ENCODE peak calls at places on chromosome 3, in ten cellular contexts. I is NCI-H446 treated with DMSO at 0.1 percent for 48 hours; L is mesenchymal stem cell; O is AG09319; H is EL; G is stimulated activated CD4-positive, alpha-beta T cell treated with anti-CD3 and anti-CD28 coated beads, Interleukin-4, amount 100 ng/mL, for 24 hours; J is hepatic stellate cell; B is cardiac muscle cell; F is KG1; D is germinal center. V is an unnamed sample.

GRCh38 chr3:185029071-185029470 is 123.8 kb downstream of the C3orf70 start:
- DNase-seq in I (peak), L (no peak), O (no peak), H (no peak), G (no peak), J (no peak), B (no peak), F (no peak), D (no peak), V (no peak)

GRCh38 chr3:108312656-108313055 is 16.3 kb downstream of the HHLA2 start:
- DNase-seq in I (no peak), L (no peak), O (no peak), H (peak), G (no peak), J (no peak), B (peak), F (no peak), D (no peak), V (no peak)

GRCh38 chr3:63937661-63938651 is 25.8 kb upstream of the SCAANT1 start:
- DNase-seq in I (no peak), L (no peak), O (no peak), H (no peak), G (no peak), J (no peak), B (no peak), F (no peak), D (no peak), V (no peak)

GRCh38 chr3:30770387-30770786 is 124.1 kb downstream of the GADL1 start:
- DNase-seq in I (no peak), L (peak), O (peak), H (peak), G (no peak), J (peak), B (peak), F (no peak), D (no peak), V (no peak)

GRCh38 chr3:194401346-194401745 is 2.3 kb upstream of the GP5 start:
- DNase-seq in I (no peak), L (no peak), O (no peak), H (no peak), G (no peak), J (no peak), B (no peak), F (no peak), D (no peak), V (no peak)

GRCh38 chr3:90007786-90008499 is 900.5 kb downstream of the EPHA3 start:
- DNase-seq in I (peak), L (peak), O (no peak), H (no peak), G (no peak), J (no peak), B (peak), F (no peak), D (no peak), V (no peak)

GRCh38 chr3:63264716-63265115 is 13.4 kb upstream of the SYNPR start:
- DNase-seq in I (no peak), L (no peak), O (no peak), H (no peak), G (no peak), J (no peak), B (no peak), F (no peak), D (no peak), V (no peak)

GRCh38 chr3:138051946-138052802 is 42.2 kb downstream of the CLDN18 start:
- DNase-seq in I (no peak), L (peak), O (peak), H (peak), G (no peak), J (no peak), B (peak), F (peak), D (no peak), V (no peak)

GRCh38 chr3:186687120-186687651 is 21.4 kb downstream of the HRG start:
- DNase-seq in I (no peak), L (no peak), O (no peak), H (no peak), G (no peak), J (no peak), B (no peak), F (no peak), D (no peak), V (no peak)

GRCh38 chr3:124291008-124291407 is 299.1 kb upstream of the ROPN1 start:
- DNase-seq in I (no peak), L (no peak), O (no peak), H (no peak), G (no peak), J (no peak), B (no peak), F (no peak), D (no peak), V (no peak)

GRCh38 chr3:196636369-196637349 is 2.8 kb upstream of the NRROS start:
- DNase-seq in I (no peak), L (no peak), O (no peak), H (peak), G (no peak), J (no peak), B (no peak), F (peak), D (no peak), V (no peak)

GRCh38 chr3:137852511-137852910 is 88.4 kb downstream of the SOX14 start:
- DNase-seq in I (no peak), L (no peak), O (no peak), H (no peak), G (no peak), J (no peak), B (no peak), F (no peak), D (no peak), V (no peak)

GRCh38 chr3:52848617-52849016 is 13.8 kb upstream of the MUSTN1 start:
- DNase-seq in I (no peak), L (peak), O (no peak), H (peak), G (no peak), J (peak), B (peak), F (no peak), D (no peak), V (no peak)

GRCh38 chr3:39138804-39139415 is 14.5 kb downstream of the CSRNP1 start:
- DNase-seq in I (no peak), L (no peak), O (no peak), H (no peak), G (no peak), J (no peak), B (peak), F (no peak), D (no peak), V (no peak)

GRCh38 chr3:100756441-100756840 is 47.1 kb downstream of the TFG start:
- DNase-seq in I (no peak), L (no peak), O (peak), H (no peak), G (no peak), J (no peak), B (no peak), F (no peak), D (no peak), V (no peak)

GRCh38 chr3:18366258-18366657 is 58.9 kb downstream of the SATB1 start:
- DNase-seq in I (no peak), L (no peak), O (no peak), H (no peak), G (no peak), J (no peak), B (no peak), F (no peak), D (no peak), V (no peak)

GRCh38 chr3:129961142-129961541 is 13.4 kb upstream of the TRH start:
- DNase-seq in I (no peak), L (no peak), O (no peak), H (peak), G (no peak), J (no peak), B (peak), F (no peak), D (no peak), V (no peak)

GRCh38 chr3:105223815-105224214 is 142.9 kb upstream of the ALCAM start:
- DNase-seq in I (no peak), L (no peak), O (no peak), H (no peak), G (no peak), J (no peak), B (no peak), F (no peak), D (no peak), V (no peak)

GRCh38 chr3:115855911-115856310 is 232.6 kb downstream of the GAP43 start:
- DNase-seq in I (no peak), L (peak), O (no peak), H (peak), G (no peak), J (no peak), B (peak), F (no peak), D (no peak), V (no peak)

V was measured in stimulated activated naive B cell treated with anti-CD40 and anti-IgM and Interleukin-4, amounts not matched to agents 10 μg/mL and 1 μg/mL and 100 μg/mL, for 72 hours.